ENCODE peak calls at places on chromosomes 16 and 17, in five cellular contexts. D is ovary, Q is A549, J is upper lobe of left lung, X is sigmoid colon. R is an unnamed sample.

GRCh38 chr17:8294361-8294760 is 839 bp downstream of the SLC25A35 start:
- DNase-seq in J (peak; percentile 58), D (no peak), Q (no peak), X (no peak), R (no peak)

GRCh38 chr17:50475362-50475761 is 3.3 kb upstream of the RSAD1 start:
- DNase-seq in J (no peak), Q (no peak), X (no peak), D (no peak), R (no peak)

GRCh38 chr16:3564889-3565141 is 12.4 kb downstream of the NLRC3 start:
- DNase-seq in X (no peak), D (no peak), J (no peak), Q (no peak), R (no peak)

GRCh38 chr16:59991171-59991570 is 1257.1 kb upstream of the GOT2 start:
- DNase-seq in J (no peak), D (no peak), X (no peak), Q (no peak), R (no peak)

GRCh38 chr17:29615492-29616299 is 7.0 kb downstream of the CORO6 start:
- DNase-seq in J (peak; percentile 97), Q (peak; percentile 74), X (peak; percentile 94), D (peak; percentile 88), R (peak; percentile 85)

GRCh38 chr16:11128211-11129123 is 127.5 kb downstream of the SOCS1 start:
- DNase-seq in Q (no peak), D (no peak), X (peak; percentile 70), J (peak; percentile 53), R (no peak)

GRCh38 chr16:64738321-64738960 is 383.4 kb downstream of the CDH11 start:
- DNase-seq in X (no peak), J (no peak), Q (no peak), D (no peak), R (no peak)

GRCh38 chr16:7437843-7438242 is 105.2 kb downstream of the RBFOX1 start:
- DNase-seq in Q (no peak), D (no peak), J (no peak), X (no peak), R (no peak)

GRCh38 chr17:3710951-3711383 is 12.7 kb upstream of the HASPIN start:
- DNase-seq in D (no peak), Q (no peak), J (no peak), X (no peak), R (no peak)

GRCh38 chr16:64475627-64476351 is 646.1 kb downstream of the CDH11 start:
- DNase-seq in X (no peak), J (no peak), D (no peak), Q (no peak), R (no peak)

GRCh38 chr17:65173284-65173793 is 36.2 kb downstream of the RGS9 start:
- DNase-seq in X (no peak), J (no peak), Q (peak; percentile 39), D (no peak), R (no peak)

GRCh38 chr17:79942591-79943353 is 92.9 kb downstream of the TBC1D16 start:
- DNase-seq in J (peak; percentile 66), X (peak; percentile 70), D (peak; percentile 81), Q (no peak), R (no peak)

GRCh38 chr17:45339646-45340605 is 23.1 kb upstream of the MAP3K14 start:
- DNase-seq in X (peak; percentile 48), Q (no peak), J (no peak), D (no peak), R (no peak)

GRCh38 chr17:45131616-45132301 is 556 bp downstream of the PLCD3 start:
- DNase-seq in D (peak; percentile 83), J (peak; percentile 90), X (peak; percentile 79), Q (no peak), R (no peak)

GRCh38 chr16:84864266-84864955 is 44.6 kb downstream of the CRISPLD2 start:
- DNase-seq in X (no peak), D (no peak), Q (no peak), J (no peak), R (no peak)

GRCh38 chr16:84042879-84043485 is 387 bp upstream of the SLC38A8 start:
- DNase-seq in D (no peak), J (peak; percentile 51), Q (no peak), X (no peak), R (no peak)

GRCh38 chr16:56337858-56338325 is 87.5 kb downstream of the AMFR start:
- DNase-seq in Q (no peak), X (no peak), J (no peak), D (no peak), R (no peak)

GRCh38 chr17:66842959-66843358 is 8.0 kb downstream of the CACNG5 start:
- DNase-seq in J (no peak), Q (no peak), D (no peak), X (no peak), R (no peak)

GRCh38 chr16:81715358-81716196 is 63.5 kb upstream of the PLCG2 start:
- DNase-seq in J (no peak), D (no peak), Q (no peak), X (no peak), R (no peak)

GRCh38 chr17:73542323-73542722 is 101.9 kb downstream of the SDK2 start:
- DNase-seq in X (no peak), Q (no peak), J (no peak), D (no peak), R (no peak)

GRCh38 chr17:37392024-37392590 is 14.5 kb downstream of the ACACA start:
- DNase-seq in J (no peak), X (no peak), Q (no peak), D (no peak), R (no peak)
- TF ChIP-seq EP300 in J (no peak), X (no peak), Q (no peak), D (no peak), R (peak; percentile 32)

DNA sequence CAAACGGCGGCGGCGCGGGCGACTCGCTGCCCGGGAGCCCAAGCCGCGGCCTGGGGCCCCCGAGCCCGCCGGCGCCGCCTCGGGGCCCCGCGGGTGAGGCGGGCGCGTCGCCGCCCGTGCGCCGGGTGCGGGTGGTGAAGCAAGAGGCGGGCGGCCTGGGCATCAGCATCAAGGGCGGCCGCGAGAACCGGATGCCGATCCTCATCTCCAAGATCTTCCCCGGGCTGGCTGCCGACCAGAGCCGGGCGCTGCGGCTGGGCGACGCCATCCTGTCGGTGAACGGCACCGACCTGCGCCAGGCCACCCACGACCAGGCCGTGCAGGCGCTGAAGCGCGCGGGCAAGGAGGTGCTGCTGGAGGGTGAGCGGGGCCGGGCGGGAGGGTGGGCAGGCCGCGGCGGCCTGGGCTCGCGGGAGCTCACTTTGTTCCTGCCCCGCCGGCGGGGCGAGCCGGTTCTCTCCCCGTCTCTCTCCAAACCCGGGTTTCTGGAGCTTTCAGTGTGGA is 475 bp downstream of the SNTB2 start:
- DNase-seq in D (peak; percentile 58), J (peak; percentile 91), Q (peak; percentile 52), X (peak; percentile 82), R (peak; percentile 31)
- H3K27ac ChIP-seq in D (peak overlapping the region; percentile 72), J (peak overlapping the region; percentile 97), Q (peak overlapping the region; percentile 86), X (peak overlapping the region; percentile 93), R (peak overlapping the region; percentile 86)

GRCh38 chr17:81410852-81411251 is 15.6 kb downstream of the BAHCC1 start:
- DNase-seq in X (no peak), Q (no peak), J (peak; percentile 77), D (no peak), R (no peak)

GRCh38 chr17:81414751-81415516 is 19.7 kb downstream of the BAHCC1 start:
- DNase-seq in Q (no peak), X (no peak), D (no peak), J (peak; percentile 77), R (no peak)

GRCh38 chr17:81411305-81411704 is 16.0 kb downstream of the BAHCC1 start:
- DNase-seq in J (no peak), X (no peak), Q (no peak), D (no peak), R (no peak)

GRCh38 chr17:81413497-81414135 is 18.4 kb downstream of the BAHCC1 start:
- DNase-seq in D (no peak), X (no peak), Q (no peak), J (peak; percentile 82), R (no peak)

GRCh38 chr17:81412490-81413093 is 17.3 kb downstream of the BAHCC1 start:
- DNase-seq in J (peak; percentile 81), D (no peak), Q (no peak), X (peak; percentile 87), R (no peak)
- TF ChIP-seq EP300 in J (no peak), D (no peak), Q (no peak), X (no peak), R (no peak)

GRCh38 chr16:49492090-49492801 is 118.6 kb downstream of the C16orf78 start:
- DNase-seq in D (peak; percentile 78), J (peak; percentile 87), X (peak; percentile 73), Q (peak; percentile 68), R (no peak)
- H3K27ac ChIP-seq in D (no peak overlapping the region), J (no peak overlapping the region), X (no peak overlapping the region), Q (no peak overlapping the region), R (peak overlapping the region; percentile 4)

GRCh38 chr17:28290703-28291102 is 28.3 kb upstream of the TMEM97 start:
- DNase-seq in D (no peak), X (no peak), Q (no peak), J (no peak), R (no peak)
- TF ChIP-seq EP300 in D (no peak), X (no peak), Q (no peak), J (no peak), R (no peak)

DNA sequence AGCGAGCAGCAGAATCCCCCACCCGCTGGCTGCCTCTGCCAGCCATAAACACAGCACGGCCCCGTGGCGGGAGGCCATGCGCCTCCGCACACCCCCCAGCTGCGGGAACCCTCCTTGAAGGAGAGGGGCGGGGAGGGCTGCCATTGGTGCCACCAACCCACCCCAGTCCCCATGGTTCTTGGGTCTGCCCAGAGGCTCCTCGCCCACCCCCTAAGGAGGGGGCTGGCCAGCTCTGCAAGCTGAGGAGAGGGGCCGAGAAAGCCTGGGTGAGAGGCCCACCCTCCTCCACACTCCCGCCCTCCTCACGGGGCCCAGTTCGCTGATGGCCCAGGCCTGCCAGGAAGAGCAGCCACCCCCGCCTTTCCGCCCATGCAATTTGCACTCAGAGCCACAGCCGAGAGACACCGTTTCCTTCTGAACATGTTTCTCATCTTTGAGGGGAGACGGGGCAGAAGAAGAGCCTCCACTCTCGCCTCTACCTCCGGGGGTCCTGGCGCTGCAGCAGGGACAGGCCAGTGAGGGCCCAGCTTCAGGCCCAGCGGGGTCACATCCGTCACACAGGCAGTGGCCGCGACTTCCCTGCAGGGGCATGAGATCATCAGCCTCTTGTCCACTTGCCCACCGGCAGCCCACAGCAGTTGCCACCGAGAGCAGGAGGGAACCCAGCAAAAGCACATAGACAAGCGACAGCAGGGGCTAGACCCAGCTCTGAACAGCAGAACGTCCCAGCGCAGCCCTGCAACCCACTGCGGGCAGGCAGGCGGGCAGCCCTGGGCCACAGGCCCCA is 23.0 kb downstream of the KATNB1 start:
- DNase-seq in Q (no peak), J (peak; percentile 74), X (no peak), D (no peak), R (no peak)
- H3K27ac ChIP-seq in Q (no peak overlapping the region), J (no peak overlapping the region), X (no peak overlapping the region), D (no peak overlapping the region), R (peak overlapping the region; percentile 65)